ENCODE peak calls at places on chromosomes 2 and 18, in six cellular contexts. W, C, I, G, O and L are unnamed samples.
A peak's percentile ranks its signal among the peaks of the same experiment; 100 is the strongest.

GRCh38 chr18:34809697-34810096 is 99.6 kb downstream of the DTNA start:
- DNase-seq in O (no peak), W (no peak), G (peak; percentile 25), C (no peak), I (peak; percentile 29), L (no peak)

GRCh38 chr18:4797286-4797685 is 342.2 kb upstream of the DLGAP1 start:
- DNase-seq in O (no peak), G (no peak), W (no peak), C (no peak), I (no peak), L (no peak)

GRCh38 chr2:99971326-99971965 is 170.9 kb downstream of the AFF3 start:
- DNase-seq in W (no peak), O (no peak), G (no peak), I (peak; percentile 36), C (no peak), L (no peak)

GRCh38 chr2:203025592-203025991 is 10.9 kb downstream of the NBEAL1 start:
- DNase-seq in C (no peak), W (no peak), G (no peak), I (peak; percentile 27), O (no peak), L (no peak)

GRCh38 chr2:126681505-126681904 is 25.5 kb downstream of the GYPC start:
- DNase-seq in I (no peak), C (no peak), G (no peak), W (no peak), O (no peak), L (no peak)

GRCh38 chr2:165079432-165079831 is 124.1 kb upstream of the SLC38A11 start:
- DNase-seq in W (no peak), C (no peak), G (no peak), O (no peak), I (no peak), L (no peak)

GRCh38 chr2:223771480-223771879 is 65.9 kb downstream of the AP1S3 start:
- DNase-seq in O (no peak), C (no peak), W (no peak), G (no peak), I (no peak), L (no peak)

GRCh38 chr2:120445431-120446143 is 99.7 kb downstream of the INHBB start:
- DNase-seq in O (no peak), C (no peak), W (no peak), G (peak; percentile 45), I (peak; percentile 55), L (no peak)

GRCh38 chr2:100588071-100588786 is 25.4 kb downstream of the PDCL3 start:
- DNase-seq in O (no peak), G (no peak), C (no peak), I (peak; percentile 82), W (no peak), L (no peak)

GRCh38 chr2:190319557-190320498 is at the start of gene HIBCH:
- DNase-seq in O (peak; percentile 88), W (peak; percentile 99), C (peak; percentile 95), I (peak; percentile 100), G (peak; percentile 98), L (peak; percentile 99)

GRCh38 chr2:158072361-158072760 is 29.3 kb upstream of the UPP2 start:
- DNase-seq in C (no peak), O (no peak), W (no peak), G (no peak), I (no peak), L (no peak)

GRCh38 chr2:237223208-237223861 is 137.6 kb downstream of the COPS8 start:
- DNase-seq in I (peak; percentile 99), C (no peak), G (no peak), W (no peak), O (no peak), L (no peak)

GRCh38 chr2:135600915-135601314 is 69.6 kb downstream of the R3HDM1 start:
- DNase-seq in O (no peak), G (no peak), I (peak; percentile 23), C (no peak), W (no peak), L (no peak)

GRCh38 chr18:36315736-36316135 is 18.2 kb downstream of the FHOD3 start:
- DNase-seq in O (no peak), W (no peak), G (no peak), C (no peak), I (peak; percentile 49), L (no peak)

GRCh38 chr18:42052137-42052708 is 97.2 kb downstream of the PIK3C3 start:
- DNase-seq in G (no peak), C (no peak), W (no peak), O (no peak), I (peak; percentile 38), L (no peak)

GRCh38 chr18:73509460-73509859 is 638.2 kb downstream of the FBXO15 start:
- DNase-seq in C (no peak), W (no peak), O (no peak), I (peak; percentile 75), G (no peak), L (no peak)

GRCh38 chr2:120367649-120368048 is 21.7 kb downstream of the INHBB start:
- DNase-seq in G (no peak), O (no peak), I (peak; percentile 74), W (no peak), C (no peak), L (no peak)

GRCh38 chr2:179274749-179275148 is 10.1 kb upstream of the SESTD1 start:
- DNase-seq in O (peak; percentile 47), C (no peak), G (peak; percentile 19), I (no peak), W (no peak), L (no peak)

GRCh38 chr2:210524533-210524932 is 31.9 kb upstream of the CPS1 start:
- DNase-seq in G (no peak), I (no peak), W (no peak), C (no peak), O (no peak), L (no peak)

GRCh38 chr2:237546876-237547395 is 19.4 kb upstream of the PRLH start:
- DNase-seq in O (no peak), I (no peak), G (no peak), W (no peak), C (no peak), L (no peak)

GRCh38 chr2:130796280-130796679 is 40.4 kb upstream of the ARHGEF4 start:
- DNase-seq in G (no peak), I (no peak), W (no peak), C (no peak), O (no peak), L (no peak)

GRCh38 chr18:3790702-3791101 is 340.7 kb downstream of the TGIF1 start:
- DNase-seq in O (no peak), C (no peak), I (peak; percentile 54), W (no peak), G (peak; percentile 12), L (no peak)

GRCh38 chr2:200703132-200703925 is 108.4 kb upstream of the BZW1 start:
- DNase-seq in G (peak; percentile 30), O (no peak), W (no peak), I (peak; percentile 73), C (no peak), L (no peak)

GRCh38 chr2:200127852-200128251 is 172.5 kb downstream of the MAIP1 start:
- DNase-seq in C (no peak), G (no peak), W (no peak), I (peak; percentile 61), O (no peak), L (no peak)

GRCh38 chr2:230886641-230887040 is 21.9 kb downstream of the ITM2C start:
- DNase-seq in I (no peak), G (no peak), C (no peak), W (peak; percentile 32), O (no peak), L (no peak)

GRCh38 chr18:31609886-31610646 is 18.4 kb downstream of the TTR start:
- DNase-seq in C (no peak), O (no peak), G (no peak), I (no peak), W (no peak), L (no peak)

GRCh38 chr2:2083113-2083757 is 247.8 kb downstream of the MYT1L start:
- DNase-seq in I (no peak), G (no peak), O (no peak), W (peak; percentile 52), C (no peak), L (peak; percentile 47)

GRCh38 chr2:61911510-61911909 is 6.0 kb downstream of the COMMD1 start:
- DNase-seq in G (peak; percentile 38), W (no peak), O (no peak), I (no peak), C (no peak), L (no peak)

GRCh38 chr18:22613058-22613690 is 195.5 kb upstream of the CTAGE1 start:
- DNase-seq in G (peak; percentile 10), W (peak; percentile 77), I (no peak), O (no peak), C (no peak), L (peak; percentile 53)

GRCh38 chr2:43481927-43482542 is 113.8 kb downstream of the THADA start:
- DNase-seq in C (no peak), I (no peak), O (no peak), W (no peak), G (no peak), L (no peak)

GRCh38 chr2:227780981-227781630 is 32.5 kb upstream of the CCL20 start:
- DNase-seq in O (no peak), G (no peak), I (peak; percentile 5), C (no peak), W (no peak), L (peak; percentile 68)

GRCh38 chr2:161010503-161010902 is 149.7 kb upstream of the TANK start:
- DNase-seq in I (no peak), C (no peak), G (peak; percentile 37), O (no peak), W (no peak), L (no peak)

GRCh38 chr2:164388511-164388910 is 232.8 kb downstream of the GRB14 start:
- DNase-seq in G (peak; percentile 5), W (no peak), O (no peak), I (peak; percentile 85), C (no peak), L (peak; percentile 46)